ENCODE peak calls at places on chromosome 15, in ten cellular contexts. G is SK-N-SH, V is astrocyte of the spinal cord, O is cardiac fibroblast, J is neural crest cell, B is GM10248, I is endothelial cell, H is foreskin fibroblast, T is bronchial epithelial cell, Y is AG10803. A is an unnamed sample.

GRCh38 chr15:61697796-61698195 is 362.5 kb downstream of the VPS13C start:
- DNase-seq in G (no peak), V (no peak), O (no peak), J (no peak), B (no peak), I (no peak), H (no peak), T (no peak), Y (no peak), A (no peak)

GRCh38 chr15:47507221-47507985 is 209.9 kb upstream of the SEMA6D start:
- DNase-seq in G (peak), V (no peak), O (no peak), J (no peak), B (no peak), I (no peak), H (no peak), T (no peak), Y (no peak), A (no peak)

GRCh38 chr15:49044761-49045571 is 1.3 kb downstream of the SECISBP2L start:
- DNase-seq in G (no peak), V (peak), O (peak), J (no peak), B (no peak), I (no peak), H (no peak), T (peak), Y (peak), A (no peak)

GRCh38 chr15:27250223-27250622 is 279.2 kb downstream of the GABRG3 start:
- DNase-seq in G (no peak), V (no peak), O (no peak), J (no peak), B (no peak), I (no peak), H (no peak), T (no peak), Y (no peak), A (no peak)

GRCh38 chr15:77440378-77440999 is 19.8 kb downstream of the HMG20A start:
- DNase-seq in G (no peak), V (peak), O (peak), J (no peak), B (peak), I (no peak), H (peak), T (peak), Y (peak), A (no peak)

GRCh38 chr15:71880276-71880675 is 69.9 kb downstream of the NR2E3 start:
- DNase-seq in G (no peak), V (no peak), O (no peak), J (no peak), B (no peak), I (no peak), H (no peak), T (no peak), Y (no peak), A (no peak)

GRCh38 chr15:81813215-81813614 is 232.6 kb downstream of the MEX3B start:
- DNase-seq in G (peak), V (peak), O (no peak), J (no peak), B (no peak), I (no peak), H (no peak), T (no peak), Y (no peak), A (no peak)

GRCh38 chr15:35151782-35152181 is 66.7 kb upstream of the NANOGP8 start:
- DNase-seq in G (no peak), V (no peak), O (no peak), J (no peak), B (no peak), I (no peak), H (no peak), T (peak), Y (no peak), A (no peak)

GRCh38 chr15:77160562-77161481 is 89.9 kb upstream of the TSPAN3 start:
- DNase-seq in G (no peak), V (peak), O (no peak), J (no peak), B (no peak), I (no peak), H (no peak), T (peak), Y (no peak), A (no peak)

GRCh38 chr15:63599401-63600000 is 2.3 kb downstream of the FBXL22 start:
- DNase-seq in G (peak), V (peak), O (peak), J (no peak), B (peak), I (peak), H (no peak), T (peak), Y (peak), A (peak)

GRCh38 chr15:69119016-69119415 is 41.4 kb upstream of the GLCE start:
- DNase-seq in G (no peak), V (no peak), O (no peak), J (no peak), B (no peak), I (no peak), H (no peak), T (no peak), Y (no peak), A (no peak)

GRCh38 chr15:62344806-62345539 is 179.9 kb upstream of the C2CD4B start:
- DNase-seq in G (peak), V (peak), O (peak), J (peak), B (peak), I (peak), H (peak), T (peak), Y (peak), A (no peak)

GRCh38 chr15:47477253-47477652 is 240.1 kb upstream of the SEMA6D start:
- DNase-seq in G (no peak), V (no peak), O (peak), J (no peak), B (no peak), I (no peak), H (no peak), T (no peak), Y (no peak), A (no peak)

GRCh38 chr15:77853008-77853328 is 220.3 kb upstream of the LINGO1 start:
- DNase-seq in G (no peak), V (no peak), O (no peak), J (no peak), B (no peak), I (no peak), H (no peak), T (no peak), Y (no peak), A (no peak)

GRCh38 chr15:60798821-60799220 is 319.9 kb upstream of the ICE2 start:
- DNase-seq in G (no peak), V (peak), O (peak), J (no peak), B (peak), I (no peak), H (peak), T (peak), Y (peak), A (no peak)

GRCh38 chr15:64883097-64883581 is 28.6 kb upstream of the ANKDD1A start:
- DNase-seq in G (no peak), V (no peak), O (peak), J (no peak), B (peak), I (no peak), H (no peak), T (peak), Y (peak), A (peak)

GRCh38 chr15:69807752-69808151 is 290.0 kb downstream of the TLE3 start:
- DNase-seq in G (no peak), V (peak), O (peak), J (no peak), B (no peak), I (no peak), H (no peak), T (no peak), Y (peak), A (peak)

GRCh38 chr15:34055868-34056595 is 17.0 kb upstream of the AVEN start:
- DNase-seq in G (no peak), V (peak), O (peak), J (no peak), B (no peak), I (no peak), H (peak), T (peak), Y (peak), A (no peak)

GRCh38 chr15:75174102-75174501 is 27.6 kb upstream of the C15orf39 start:
- DNase-seq in G (no peak), V (no peak), O (no peak), J (no peak), B (no peak), I (no peak), H (no peak), T (no peak), Y (no peak), A (no peak)

GRCh38 chr15:81303241-81304225 is 20.4 kb downstream of the STARD5 start:
- DNase-seq in G (no peak), V (no peak), O (peak), J (no peak), B (no peak), I (no peak), H (no peak), T (peak), Y (no peak), A (no peak)

GRCh38 chr15:85394552-85395333 is 14.3 kb downstream of the AKAP13 start:
- DNase-seq in G (no peak), V (no peak), O (no peak), J (no peak), B (no peak), I (no peak), H (no peak), T (no peak), Y (no peak), A (no peak)

DNA sequence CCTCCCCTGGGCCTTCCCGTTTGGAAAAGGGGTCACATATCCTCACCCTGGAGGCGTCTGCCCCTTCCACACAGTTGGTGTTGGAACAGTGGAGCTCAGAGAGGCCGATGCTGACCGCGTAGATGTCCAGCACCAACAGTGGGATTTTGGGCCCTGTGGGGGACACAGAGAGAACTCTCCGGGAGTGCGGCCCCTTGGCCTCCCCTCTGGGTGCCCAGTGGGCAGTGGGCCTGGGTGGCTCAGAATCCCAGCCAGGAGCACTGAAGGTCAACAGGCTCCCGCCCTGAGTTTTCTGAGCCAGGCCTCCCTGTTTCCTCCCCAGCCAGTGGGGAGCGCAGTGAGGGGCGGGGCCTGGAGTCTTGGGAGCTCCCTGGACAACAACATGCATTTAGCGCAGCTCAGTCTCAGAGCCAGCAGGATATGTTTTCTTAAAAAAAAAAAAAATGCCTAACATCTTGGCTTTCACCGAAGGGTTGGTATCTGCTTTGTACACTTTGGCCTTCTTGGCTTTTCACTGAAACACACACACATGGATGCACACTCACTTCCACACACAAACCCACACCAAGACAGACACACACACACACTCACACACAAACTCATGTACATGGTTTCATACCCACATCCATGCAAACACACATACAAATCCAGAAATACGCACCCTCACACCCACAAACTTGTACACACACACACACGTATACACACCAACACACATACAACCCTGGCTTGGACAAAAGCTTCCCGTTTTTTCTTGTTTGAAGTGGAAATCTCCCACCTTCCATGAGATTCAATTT is 562 bp upstream of the ISLR start:
- DNase-seq in G (peak), V (peak), O (peak), J (no peak), B (no peak), I (no peak), H (no peak), T (no peak), Y (peak), A (no peak)
- TF ChIP-seq CTCF in G (no peak), V (no peak), O (no peak), J (no peak), B (no peak), I (no peak), H (no peak), T (no peak), Y (peak), A (no peak)

GRCh38 chr15:44286814-44287555 is 1.5 kb upstream of the GOLM2 start:
- DNase-seq in G (no peak), V (no peak), O (peak), J (no peak), B (no peak), I (no peak), H (no peak), T (no peak), Y (no peak), A (no peak)
- TF ChIP-seq CTCF in G (peak), V (no peak), O (peak), J (peak), B (no peak), I (peak), H (no peak), T (no peak), Y (peak), A (peak)

DNA sequence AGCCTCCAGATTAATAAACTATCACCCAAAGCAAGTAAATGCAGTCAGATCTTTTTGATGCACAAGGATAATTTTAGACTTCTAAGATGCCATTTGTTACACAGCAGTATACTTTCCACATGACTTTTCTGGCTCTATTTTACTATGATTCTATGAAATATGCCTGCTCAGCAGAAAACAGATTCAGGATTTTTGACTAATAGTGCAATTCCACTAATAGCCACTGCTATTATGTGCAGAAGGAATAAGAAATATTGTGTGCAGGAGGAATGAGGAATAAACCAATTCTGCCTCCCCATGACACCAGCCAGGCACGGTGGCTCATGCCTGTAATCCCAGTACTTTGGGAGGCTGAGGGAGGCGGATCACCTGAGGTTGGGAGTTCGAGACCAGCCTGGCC is 11.5 kb upstream of the SPPL2A start:
- DNase-seq in G (no peak), V (no peak), O (no peak), J (no peak), B (no peak), I (no peak), H (no peak), T (no peak), Y (no peak), A (no peak)
- TF ChIP-seq CTCF in G (peak), V (no peak), O (peak), J (peak), B (no peak), I (no peak), H (no peak), T (no peak), Y (no peak), A (peak)

GRCh38 chr15:90957105-90957790 is 2.6 kb downstream of the RCCD1 start:
- DNase-seq in G (peak), V (peak), O (no peak), J (peak), B (no peak), I (peak), H (peak), T (no peak), Y (peak), A (no peak)
- TF ChIP-seq CTCF in G (no peak), V (no peak), O (no peak), J (no peak), B (no peak), I (no peak), H (no peak), T (no peak), Y (no peak), A (no peak)

DNA sequence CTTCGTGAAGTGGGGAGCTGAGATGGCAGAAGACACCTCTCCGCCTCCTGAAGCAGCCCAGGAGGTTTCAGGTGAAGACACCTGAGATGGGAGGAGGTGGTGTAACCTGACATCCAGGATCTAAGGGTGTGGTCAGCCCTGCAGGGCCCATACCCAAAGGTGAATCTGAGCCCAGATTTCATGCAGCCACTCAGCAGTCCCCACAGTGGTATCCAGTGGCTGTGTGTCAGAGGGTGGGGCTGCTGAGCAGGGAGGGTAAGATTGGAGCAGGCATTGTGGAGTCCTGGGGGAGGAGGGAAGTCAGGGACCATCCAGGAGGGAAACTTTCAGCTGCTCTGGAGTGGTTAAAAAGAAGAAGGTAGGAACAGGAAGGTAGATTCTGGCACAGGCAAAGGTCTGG is 46.0 kb upstream of the SMAD6 start:
- DNase-seq in G (no peak), V (no peak), O (no peak), J (no peak), B (no peak), I (no peak), H (no peak), T (peak), Y (no peak), A (no peak)
- TF ChIP-seq CTCF in G (no peak), V (no peak), O (no peak), J (no peak), B (no peak), I (no peak), H (no peak), T (no peak), Y (no peak), A (no peak)

GRCh38 chr15:28873585-28874139 is 12.1 kb upstream of the APBA2 start:
- DNase-seq in G (peak), V (no peak), O (no peak), J (no peak), B (no peak), I (no peak), H (no peak), T (no peak), Y (no peak), A (no peak)
- TF ChIP-seq CTCF in G (no peak), V (no peak), O (no peak), J (no peak), B (no peak), I (no peak), H (no peak), T (no peak), Y (no peak), A (no peak)

DNA sequence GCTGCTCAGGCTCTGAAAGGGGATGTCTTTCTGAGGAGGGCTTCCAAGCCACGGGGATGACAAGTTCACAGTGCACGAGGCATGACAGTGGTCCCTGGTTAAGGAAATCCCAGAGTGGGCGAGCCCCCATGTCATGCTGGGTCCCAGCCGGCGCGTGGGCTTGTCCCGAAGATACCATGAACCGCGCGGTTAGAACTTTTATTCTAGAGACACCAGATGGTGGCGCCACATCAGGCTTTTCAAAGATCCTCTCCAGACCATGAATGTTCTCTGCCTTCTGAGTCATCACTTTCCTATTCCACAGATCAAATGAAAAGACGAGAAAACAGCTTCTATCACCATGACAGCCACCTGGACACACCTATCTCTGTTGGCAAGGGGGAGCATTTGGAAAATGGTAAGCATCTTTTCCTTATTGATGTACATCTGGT is 227.8 kb upstream of the LYSMD4 start:
- DNase-seq in G (no peak), V (peak), O (peak), J (no peak), B (peak), I (peak), H (no peak), T (peak), Y (no peak), A (no peak)
- TF ChIP-seq CTCF in G (no peak), V (peak), O (no peak), J (peak), B (no peak), I (peak), H (no peak), T (peak), Y (peak), A (no peak)

DNA sequence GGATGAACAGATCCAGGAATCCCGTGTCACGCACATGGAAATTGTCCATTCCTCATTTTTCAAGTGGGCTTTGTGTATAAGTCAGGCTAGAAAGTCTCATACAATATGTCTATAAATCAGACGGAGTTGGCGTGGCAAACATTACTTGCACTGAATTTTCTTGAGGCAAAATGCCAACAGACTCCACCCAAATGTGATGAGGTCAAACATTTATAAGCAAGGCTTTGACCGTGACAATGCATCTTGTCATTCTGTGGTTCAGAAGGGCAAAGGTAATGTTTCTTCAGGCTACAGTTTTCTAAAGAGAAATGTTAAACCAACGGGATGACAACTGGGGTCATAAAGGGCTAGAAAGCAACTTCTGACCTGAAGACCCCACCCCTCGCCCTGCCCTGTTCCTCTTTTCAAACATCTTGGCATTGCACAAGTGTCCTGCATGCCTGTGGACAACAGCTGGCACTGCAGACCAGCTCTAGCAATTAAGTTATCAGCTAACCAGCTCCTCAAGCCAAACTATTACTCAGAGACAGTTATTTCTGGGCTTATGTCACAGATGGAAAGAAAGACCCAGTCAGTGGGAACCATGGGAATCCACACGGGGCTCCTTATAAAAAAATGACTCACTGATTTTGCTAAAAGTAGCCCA is 36.5 kb upstream of the SPTBN5 start:
- DNase-seq in G (peak), V (peak), O (peak), J (no peak), B (no peak), I (no peak), H (peak), T (peak), Y (peak), A (peak)
- TF ChIP-seq CTCF in G (peak), V (peak), O (peak), J (no peak), B (peak), I (no peak), H (peak), T (peak), Y (peak), A (peak)

DNA sequence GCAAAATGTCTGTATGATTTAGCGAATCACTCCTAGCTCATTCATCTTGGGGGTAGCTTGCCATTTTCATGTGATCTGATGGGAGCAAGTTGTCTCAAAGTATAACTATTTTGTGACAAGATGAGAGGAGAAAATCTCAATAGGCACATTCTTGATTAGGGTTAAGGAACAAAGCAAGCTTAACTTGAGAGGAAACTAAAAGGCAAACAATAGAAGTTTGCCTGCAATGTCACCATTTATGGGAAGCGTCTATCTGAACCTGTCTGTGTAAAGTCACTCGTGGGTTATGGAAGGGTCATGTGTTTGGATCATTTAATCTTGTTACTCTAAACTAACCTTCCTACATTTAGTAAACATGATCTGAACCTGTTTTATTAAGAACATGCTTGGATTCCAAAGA is 232.5 kb downstream of the CDIN1 start:
- DNase-seq in G (no peak), V (no peak), O (no peak), J (no peak), B (no peak), I (no peak), H (no peak), T (no peak), Y (no peak), A (no peak)
- TF ChIP-seq CTCF in G (no peak), V (no peak), O (no peak), J (no peak), B (no peak), I (no peak), H (no peak), T (no peak), Y (no peak), A (no peak)

GRCh38 chr15:79007066-79007465 is 62.2 kb upstream of the CTSH start:
- DNase-seq in G (peak), V (peak), O (peak), J (peak), B (no peak), I (peak), H (no peak), T (peak), Y (peak), A (peak)
- TF ChIP-seq CTCF in G (peak), V (peak), O (peak), J (peak), B (peak), I (peak), H (peak), T (peak), Y (peak), A (peak)